ENCODE peak calls at places on chromosomes 2 and 18, in ten cellular contexts. Q, S, U, L, A, T, H, M, I and X are unnamed samples.

GRCh38 chr2:145494441-145494840 is 974.5 kb upstream of the ZEB2 start:
- DNase-seq in Q (no peak), S (no peak), U (no peak), L (no peak), A (no peak), T (no peak), H (no peak), M (no peak), I (no peak), X (no peak)

GRCh38 chr2:178514664-178515063 is 34.4 kb downstream of the PLEKHA3 start:
- DNase-seq in Q (peak; percentile 87), S (no peak), U (peak; percentile 20), L (no peak), A (no peak), T (peak; percentile 31), H (no peak), M (peak; percentile 87), I (no peak), X (no peak)

GRCh38 chr2:237299897-237300296 is 114.1 kb downstream of the COL6A3 start:
- DNase-seq in Q (peak; percentile 96), S (peak; percentile 56), U (peak; percentile 94), L (peak; percentile 46), A (no peak), T (peak; percentile 94), H (no peak), M (peak; percentile 95), I (no peak), X (no peak)

GRCh38 chr18:77249583-77250500 is at the start of gene GALR1:
- DNase-seq in Q (no peak), S (no peak), U (no peak), L (no peak), A (no peak), T (no peak), H (no peak), M (peak; percentile 10), I (no peak), X (peak; percentile 26)

GRCh38 chr2:240624950-240625621 is at the start of gene GPR35:
- DNase-seq in Q (peak; percentile 72), S (no peak), U (peak; percentile 55), L (no peak), A (no peak), T (peak; percentile 21), H (no peak), M (peak; percentile 32), I (peak; percentile 47), X (no peak)

GRCh38 chr2:138432971-138433370 is 68.6 kb upstream of the SPOPL start:
- DNase-seq in Q (peak; percentile 72), S (no peak), U (peak; percentile 6), L (no peak), A (no peak), T (no peak), H (no peak), M (peak; percentile 50), I (no peak), X (no peak)

GRCh38 chr2:100893753-100894530 is 74.0 kb downstream of the NPAS2 start:
- DNase-seq in Q (peak; percentile 78), S (no peak), U (no peak), L (peak; percentile 35), A (no peak), T (no peak), H (no peak), M (no peak), I (no peak), X (no peak)

GRCh38 chr18:9380571-9381390 is 46.2 kb downstream of the TWSG1 start:
- DNase-seq in Q (no peak), S (peak; percentile 87), U (peak; percentile 55), L (no peak), A (no peak), T (peak; percentile 78), H (no peak), M (no peak), I (no peak), X (no peak)

GRCh38 chr2:46075848-46076247 is 221.4 kb upstream of the EPAS1 start:
- DNase-seq in Q (peak; percentile 63), S (no peak), U (no peak), L (no peak), A (no peak), T (no peak), H (no peak), M (no peak), I (no peak), X (no peak)

GRCh38 chr2:188659656-188660406 is 314.3 kb upstream of the COL3A1 start:
- DNase-seq in Q (peak; percentile 68), S (no peak), U (no peak), L (peak; percentile 13), A (no peak), T (peak; percentile 38), H (no peak), M (peak; percentile 59), I (no peak), X (no peak)

GRCh38 chr18:62331581-62332436 is 6.7 kb downstream of the TNFRSF11A start:
- DNase-seq in Q (no peak), S (no peak), U (no peak), L (no peak), A (no peak), T (peak; percentile 63), H (no peak), M (no peak), I (peak; percentile 33), X (no peak)

GRCh38 chr2:100905132-100905805 is 85.3 kb downstream of the NPAS2 start:
- DNase-seq in Q (no peak), S (no peak), U (no peak), L (no peak), A (no peak), T (no peak), H (no peak), M (no peak), I (no peak), X (no peak)

GRCh38 chr18:777021-777420 is 35.0 kb downstream of the YES1 start:
- DNase-seq in Q (no peak), S (no peak), U (no peak), L (no peak), A (no peak), T (peak; percentile 39), H (no peak), M (no peak), I (no peak), X (no peak)

GRCh38 chr2:205948883-205949282 is 137.1 kb downstream of the INO80D start:
- DNase-seq in Q (no peak), S (no peak), U (no peak), L (no peak), A (no peak), T (no peak), H (no peak), M (no peak), I (no peak), X (no peak)

GRCh38 chr2:160306985-160307384 is 106.9 kb upstream of the ITGB6 start:
- DNase-seq in Q (no peak), S (no peak), U (peak; percentile 98), L (no peak), A (no peak), T (peak; percentile 92), H (no peak), M (no peak), I (no peak), X (no peak)

GRCh38 chr2:99524056-99524455 is 34.2 kb upstream of the REV1 start:
- DNase-seq in Q (no peak), S (no peak), U (no peak), L (no peak), A (no peak), T (no peak), H (no peak), M (no peak), I (no peak), X (no peak)

GRCh38 chr2:136909777-136910176 is 144.4 kb downstream of the THSD7B start:
- DNase-seq in Q (peak; percentile 88), S (no peak), U (no peak), L (no peak), A (no peak), T (no peak), H (no peak), M (peak; percentile 9), I (no peak), X (no peak)

GRCh38 chr2:69616755-69617154 is 26.8 kb downstream of the AAK1 start:
- DNase-seq in Q (peak; percentile 57), S (no peak), U (no peak), L (no peak), A (no peak), T (no peak), H (no peak), M (peak; percentile 34), I (no peak), X (no peak)